ENCODE peak calls at places on chromosomes 7 and 10, in four cellular contexts. R is neural crest cell, Y is HuH-7.5, J is dorsolateral prefrontal cortex. F is an unnamed sample.

GRCh38 chr10:117886766-117887165 is 160.0 kb downstream of the RAB11FIP2 start:
- DNase-seq in J (no peak), Y (no peak), R (no peak), F (no peak)

GRCh38 chr10:86535057-86535882 is 13.7 kb upstream of the WAPL start:
- DNase-seq in Y (peak), J (no peak), R (peak), F (no peak)

GRCh38 chr7:11082552-11083213 is 109.0 kb downstream of the PHF14 start:
- DNase-seq in Y (no peak), R (no peak), J (no peak), F (no peak)

GRCh38 chr7:25786958-25787730 is 364.9 kb upstream of the NFE2L3 start:
- DNase-seq in R (no peak), Y (no peak), J (no peak), F (no peak)

GRCh38 chr10:69810998-69811397 is 9.3 kb downstream of the COL13A1 start:
- DNase-seq in Y (no peak), R (no peak), J (no peak), F (no peak)

GRCh38 chr7:45026984-45027773 is 27.2 kb downstream of the CCM2 start:
- DNase-seq in R (no peak), Y (no peak), J (no peak), F (no peak)

GRCh38 chr7:24580283-24580946 is 7.2 kb downstream of the PALS2 start:
- DNase-seq in R (no peak), Y (peak), J (no peak), F (no peak)

GRCh38 chr10:62130948-62131347 is 137.7 kb downstream of the RTKN2 start:
- DNase-seq in J (no peak), Y (no peak), R (no peak), F (no peak)